ENCODE peak calls at places on chromosomes 1 and 21, in seven cellular contexts. K is A549; T is effector CD8-positive, alpha-beta T cell; Y is stimulated activated CD4-positive, alpha-beta T cell treated with anti-CD3 and anti-CD28 coated beads, Interleukin-2, amount 100 ng/mL, for 48 hours; E is AG20443; L is nucleus accumbens; P is thyroid gland. G is an unnamed sample.

GRCh38 chr1:85581802-85582686 is 1.5 kb downstream of the CCN1 start:
- DNase-seq in L (no peak), T (no peak), E (no peak), K (no peak), Y (no peak), P (peak), G (no peak)

GRCh38 chr1:14824314-14824915 is 225.9 kb downstream of the KAZN start:
- DNase-seq in P (no peak), T (no peak), L (no peak), K (no peak), E (no peak), Y (no peak), G (no peak)

GRCh38 chr1:211485480-211485857 is 6.5 kb downstream of the RD3 start:
- DNase-seq in Y (no peak), L (no peak), E (no peak), T (no peak), P (no peak), K (no peak), G (no peak)

GRCh38 chr1:9321986-9322715 is 29.5 kb downstream of the SPSB1 start:
- DNase-seq in Y (no peak), E (no peak), P (no peak), L (no peak), T (no peak), K (no peak), G (no peak)

GRCh38 chr21:34890724-34891609 is 158.1 kb downstream of the RUNX1 start:
- DNase-seq in T (no peak), L (no peak), K (no peak), E (no peak), P (no peak), Y (no peak), G (no peak)

GRCh38 chr1:89844236-89844807 is 23.5 kb downstream of the LRRC8D start:
- DNase-seq in T (no peak), P (no peak), L (no peak), Y (peak), K (no peak), E (peak), G (no peak)

GRCh38 chr1:237012789-237013383 is 8.6 kb upstream of the MT1HL1 start:
- DNase-seq in Y (no peak), L (no peak), E (no peak), P (peak), T (no peak), K (peak), G (no peak)

GRCh38 chr1:8419172-8419571 is 101.3 kb downstream of the SLC45A1 start:
- DNase-seq in K (no peak), Y (no peak), L (no peak), E (peak), P (no peak), T (no peak), G (no peak)

GRCh38 chr1:181173761-181174371 is 85.4 kb downstream of the IER5 start:
- DNase-seq in P (no peak), E (no peak), K (no peak), L (no peak), T (no peak), Y (no peak), G (no peak)

GRCh38 chr1:175376194-175376593 is 183.6 kb upstream of the KIAA0040 start:
- DNase-seq in E (no peak), T (no peak), L (no peak), Y (no peak), K (peak), P (no peak), G (no peak)

GRCh38 chr1:26035959-26036755 is 9.8 kb downstream of the SLC30A2 start:
- DNase-seq in T (peak), E (peak), L (peak), P (peak), K (peak), Y (peak), G (peak)

GRCh38 chr21:29190920-29191319 is 60.5 kb downstream of the MAP3K7CL start:
- DNase-seq in Y (no peak), E (peak), P (no peak), T (no peak), L (no peak), K (no peak), G (no peak)

GRCh38 chr1:67594764-67595163 is 90.2 kb upstream of the GADD45A start:
- DNase-seq in K (no peak), Y (no peak), L (no peak), E (no peak), P (no peak), T (no peak), G (no peak)

GRCh38 chr1:174021611-174022079 is 512 bp downstream of the RC3H1 start:
- DNase-seq in T (peak), E (peak), Y (peak), P (peak), K (no peak), L (peak), G (no peak)

GRCh38 chr21:35348686-35349085 is 299.6 kb upstream of the RUNX1 start:
- DNase-seq in Y (no peak), T (no peak), K (no peak), E (no peak), L (no peak), P (no peak), G (no peak)

GRCh38 chr1:75233302-75233929 is 99.2 kb downstream of the LHX8 start:
- DNase-seq in E (peak), T (no peak), P (no peak), K (peak), L (no peak), Y (no peak), G (peak)

GRCh38 chr1:37332126-37332525 is 142.3 kb upstream of the ZC3H12A start:
- DNase-seq in E (no peak), P (no peak), L (no peak), Y (no peak), K (no peak), T (no peak), G (no peak)

GRCh38 chr1:34452451-34452850 is 275.7 kb downstream of the C1orf94 start:
- DNase-seq in P (no peak), L (no peak), K (no peak), E (no peak), Y (no peak), T (no peak), G (no peak)

GRCh38 chr1:24745711-24746582 is 700 bp downstream of the CLIC4 start:
- DNase-seq in T (no peak), L (peak), P (peak), Y (peak), K (no peak), E (peak), G (peak)

GRCh38 chr21:42833439-42833815 is 45.9 kb downstream of the WDR4 start:
- DNase-seq in P (no peak), L (no peak), K (peak), Y (peak), E (peak), T (no peak), G (peak)

GRCh38 chr1:156198831-156199349 is 5.0 kb downstream of the SLC25A44 start:
- DNase-seq in P (no peak), K (no peak), E (no peak), L (no peak), T (no peak), Y (no peak), G (no peak)

GRCh38 chr1:19460535-19461351 is 24.6 kb downstream of the CAPZB start:
- DNase-seq in T (no peak), K (no peak), L (no peak), E (no peak), P (no peak), Y (no peak), G (no peak)

GRCh38 chr1:245489838-245490237 is 335.1 kb downstream of the KIF26B start:
- DNase-seq in T (no peak), K (no peak), L (no peak), P (no peak), E (no peak), Y (no peak), G (no peak)

GRCh38 chr21:37644666-37645065 is 271.6 kb downstream of the KCNJ6 start:
- DNase-seq in T (no peak), K (no peak), E (no peak), Y (no peak), P (no peak), L (no peak), G (no peak)

GRCh38 chr1:32020338-32020737 is 6.7 kb downstream of the KHDRBS1 start:
- DNase-seq in L (no peak), K (no peak), P (no peak), Y (no peak), T (no peak), E (no peak), G (no peak)

GRCh38 chr1:16204634-16205332 is 7.7 kb downstream of the ARHGEF19 start:
- DNase-seq in Y (no peak), L (no peak), E (no peak), K (peak), P (peak), T (no peak), G (peak)

GRCh38 chr1:10515627-10516026 is 40.9 kb downstream of the PEX14 start:
- DNase-seq in Y (no peak), L (no peak), T (no peak), K (no peak), E (no peak), P (peak), G (no peak)

GRCh38 chr1:160362168-160362941 is 4.5 kb upstream of the NHLH1 start:
- DNase-seq in K (no peak), L (no peak), E (no peak), P (no peak), Y (no peak), T (no peak), G (no peak)

GRCh38 chr1:100866041-100866900 is 28.4 kb downstream of the EXTL2 start:
- DNase-seq in P (no peak), L (no peak), Y (no peak), E (peak), T (no peak), K (peak), G (peak)

GRCh38 chr1:9331558-9332346 is 39.1 kb downstream of the SPSB1 start:
- DNase-seq in Y (no peak), E (no peak), K (peak), T (no peak), L (no peak), P (no peak), G (no peak)

GRCh38 chr1:41053324-41053723 is 31.8 kb upstream of the SLFNL1 start:
- DNase-seq in Y (no peak), E (no peak), T (no peak), P (no peak), L (no peak), K (no peak), G (no peak)

GRCh38 chr1:44035726-44036408 is 4.6 kb upstream of the SLC6A9 start:
- DNase-seq in E (peak), L (no peak), P (no peak), T (no peak), K (no peak), Y (no peak), G (no peak)

GRCh38 chr21:29812947-29813346 is 126.8 kb downstream of the GRIK1 start:
- DNase-seq in P (no peak), E (no peak), T (no peak), K (no peak), L (no peak), Y (no peak), G (peak)

GRCh38 chr1:167623951-167624350 is 6.1 kb upstream of the RCSD1 start:
- DNase-seq in P (no peak), E (no peak), L (no peak), K (no peak), T (no peak), Y (no peak), G (no peak)

GRCh38 chr1:1899266-1899966 is 8.5 kb upstream of the GNB1 start:
- DNase-seq in P (no peak), K (no peak), Y (no peak), L (no peak), E (no peak), T (no peak), G (no peak)

GRCh38 chr21:42460391-42461184 is 35.4 kb downstream of the RSPH1 start:
- DNase-seq in K (no peak), P (peak), L (no peak), E (no peak), Y (peak), T (peak), G (peak)

GRCh38 chr1:1110561-1110971 is 5.3 kb downstream of the C1orf159 start:
- DNase-seq in L (no peak), P (no peak), K (no peak), Y (no peak), T (no peak), E (no peak), G (no peak)

GRCh38 chr1:168504064-168504837 is 39.5 kb downstream of the XCL2 start:
- DNase-seq in E (peak), P (peak), T (no peak), K (no peak), Y (no peak), L (no peak), G (no peak)

GRCh38 chr1:22788298-22788697 is 77.7 kb downstream of the EPHB2 start:
- DNase-seq in K (no peak), Y (no peak), T (no peak), E (no peak), P (no peak), L (no peak), G (no peak)

GRCh38 chr1:110064576-110065337 is 5.7 kb downstream of the ALX3 start:
- DNase-seq in E (no peak), T (no peak), Y (no peak), L (no peak), K (no peak), P (no peak), G (no peak)

G was measured in COR-L47.